ENCODE peak calls at places on chromosomes 16 and 17, in nine cellular contexts. Z is stimulated activated naive CD8-positive, alpha-beta T cell treated with anti-CD3 and anti-CD28 coated beads, Interleukin-15, Interleukin-2, amounts not matched to agents 100 U/mL and 50 U/mL, for 24 hours; R is stimulated activated CD8-positive, alpha-beta memory T cell treated with anti-CD3 and anti-CD28 coated beads, Interleukin-7, amount 100 ng/mL, for 48 hours; H is AG04450; B is H7; A is lower leg skin; T is CD4-positive, alpha-beta T cell; G is T-helper 1 cell; U is bronchial epithelial cell. N is an unnamed sample.

GRCh38 chr17:48546187-48546923 is 1.4 kb upstream of the HOXB2 start:
- DNase-seq in Z (no peak), R (no peak), H (no peak), B (peak), A (no peak), T (no peak), G (no peak), U (no peak), N (no peak)

GRCh38 chr17:17590141-17590735 is 1.3 kb downstream of the PEMT start:
- DNase-seq in Z (no peak), R (no peak), H (no peak), B (peak), A (no peak), T (no peak), G (no peak), U (no peak), N (no peak)

GRCh38 chr17:36949461-36949927 is 740 bp downstream of the AATF start:
- DNase-seq in Z (no peak), R (no peak), H (no peak), B (peak), A (no peak), T (no peak), G (no peak), U (peak), N (no peak)

GRCh38 chr17:14793237-14793636 is 471.9 kb downstream of the PMP22 start:
- DNase-seq in Z (no peak), R (no peak), H (peak), B (no peak), A (no peak), T (no peak), G (no peak), U (peak), N (no peak)

GRCh38 chr16:83660282-83660681 is 147.5 kb upstream of the HSBP1 start:
- DNase-seq in Z (no peak), R (no peak), H (no peak), B (no peak), A (no peak), T (no peak), G (no peak), U (no peak), N (no peak)

GRCh38 chr16:87616556-87616955 is 14.2 kb downstream of the JPH3 start:
- DNase-seq in Z (no peak), R (no peak), H (no peak), B (no peak), A (no peak), T (no peak), G (no peak), U (no peak), N (no peak)

GRCh38 chr16:2159052-2159838 is 3.7 kb downstream of the TRAF7 start:
- DNase-seq in Z (no peak), R (no peak), H (no peak), B (no peak), A (no peak), T (no peak), G (no peak), U (no peak), N (no peak)

GRCh38 chr16:19291459-19291858 is 5.9 kb downstream of the CLEC19A start:
- DNase-seq in Z (no peak), R (no peak), H (no peak), B (peak), A (no peak), T (no peak), G (no peak), U (peak), N (no peak)

GRCh38 chr16:67027046-67027445 is 1.9 kb upstream of the CBFB start:
- DNase-seq in Z (no peak), R (no peak), H (no peak), B (peak), A (peak), T (no peak), G (no peak), U (no peak), N (no peak)

GRCh38 chr17:79847698-79848369 is 8.6 kb upstream of the CBX4 start:
- DNase-seq in Z (no peak), R (no peak), H (no peak), B (no peak), A (no peak), T (no peak), G (no peak), U (no peak), N (no peak)

GRCh38 chr16:18801197-18801972 is at the start of gene ARL6IP1:
- DNase-seq in Z (peak), R (peak), H (peak), B (peak), A (peak), T (peak), G (peak), U (peak), N (peak)

GRCh38 chr17:4535667-4536258 is 19.4 kb downstream of the MYBBP1A start:
- DNase-seq in Z (no peak), R (no peak), H (no peak), B (peak), A (no peak), T (no peak), G (no peak), U (no peak), N (no peak)

GRCh38 chr16:53159781-53160436 is 105.1 kb downstream of the CHD9 start:
- DNase-seq in Z (no peak), R (no peak), H (peak), B (peak), A (no peak), T (no peak), G (peak), U (peak), N (peak)

GRCh38 chr16:68332411-68333121 is 21.7 kb downstream of the PRMT7 start:
- DNase-seq in Z (no peak), R (no peak), H (peak), B (no peak), A (no peak), T (no peak), G (peak), U (peak), N (no peak)

GRCh38 chr17:44788139-44788538 is 29.4 kb downstream of the ADAM11 start:
- DNase-seq in Z (no peak), R (no peak), H (no peak), B (no peak), A (no peak), T (no peak), G (no peak), U (no peak), N (no peak)

GRCh38 chr17:40097931-40098845 is 2.2 kb downstream of the NR1D1 start:
- DNase-seq in Z (peak), R (no peak), H (no peak), B (peak), A (peak), T (no peak), G (no peak), U (peak), N (no peak)

N was measured in CD4-positive, CD25-positive, alpha-beta regulatory T cell.